ENCODE peak calls at places on chromosome 17, in seven cellular contexts. T is gastrocnemius medialis; F is prostate gland; A is mesenchymal stem cell; K is neural progenitor cell; L is CD8-positive, alpha-beta T cell; W is fibroblast of lung. U is an unnamed sample.
A peak's percentile ranks its signal among the peaks of the same experiment; 100 is the strongest.

GRCh38 chr17:34201767-34202166 is 53.3 kb upstream of the CCL2 start:
- DNase-seq in T (no peak), F (no peak), A (no peak), K (no peak), L (no peak), W (no peak), U (no peak)

GRCh38 chr17:65415991-65416390 is 145.5 kb downstream of the AXIN2 start:
- DNase-seq in T (no peak), F (no peak), A (no peak), K (no peak), L (no peak), W (no peak), U (no peak)

GRCh38 chr17:71436479-71436878 is 684.3 kb upstream of the SOX9 start:
- DNase-seq in T (no peak), F (no peak), A (no peak), K (no peak), L (no peak), W (no peak), U (no peak)

GRCh38 chr17:76193616-76194015 is 46.7 kb downstream of the RNF157 start:
- DNase-seq in T (no peak), F (no peak), A (no peak), K (peak; percentile 48), L (peak; percentile 42), W (no peak), U (no peak)

GRCh38 chr17:65115721-65116312 is 21.4 kb upstream of the RGS9 start:
- DNase-seq in T (no peak), F (no peak), A (no peak), K (no peak), L (no peak), W (no peak), U (no peak)

GRCh38 chr17:50634915-50635719 is 436 bp downstream of the ABCC3 start:
- DNase-seq in T (no peak), F (no peak), A (no peak), K (peak; percentile 54), L (no peak), W (no peak), U (no peak)

GRCh38 chr17:48478224-48479013 is 48.4 kb upstream of the SKAP1 start:
- DNase-seq in T (no peak), F (no peak), A (no peak), K (no peak), L (peak; percentile 21), W (no peak), U (no peak)

GRCh38 chr17:39339272-39339671 is 62.2 kb downstream of the FBXL20 start:
- DNase-seq in T (no peak), F (no peak), A (no peak), K (no peak), L (no peak), W (no peak), U (no peak)

GRCh38 chr17:65328567-65328966 is 191.4 kb downstream of the RGS9 start:
- DNase-seq in T (no peak), F (no peak), A (no peak), K (no peak), L (no peak), W (no peak), U (no peak)

GRCh38 chr17:65527381-65527780 is 34.1 kb downstream of the AXIN2 start:
- DNase-seq in T (no peak), F (no peak), A (no peak), K (no peak), L (no peak), W (no peak), U (no peak)

GRCh38 chr17:45320931-45321461 is 4.2 kb upstream of the MAP3K14 start:
- DNase-seq in T (no peak), F (peak; percentile 71), A (peak; percentile 97), K (no peak), L (no peak), W (peak; percentile 97), U (no peak)

GRCh38 chr17:42399948-42400843 is 12.0 kb upstream of the STAT3 start:
- DNase-seq in T (no peak), F (no peak), A (no peak), K (no peak), L (no peak), W (no peak), U (no peak)

GRCh38 chr17:42399121-42399520 is 10.9 kb upstream of the STAT3 start:
- DNase-seq in T (no peak), F (no peak), A (no peak), K (no peak), L (no peak), W (no peak), U (no peak)

GRCh38 chr17:42389902-42390301 is 1.7 kb upstream of the STAT3 start:
- DNase-seq in T (no peak), F (no peak), A (no peak), K (no peak), L (no peak), W (no peak), U (no peak)

GRCh38 chr17:42392664-42393415 is 4.6 kb upstream of the STAT3 start:
- DNase-seq in T (no peak), F (no peak), A (no peak), K (no peak), L (no peak), W (no peak), U (no peak)

DNA sequence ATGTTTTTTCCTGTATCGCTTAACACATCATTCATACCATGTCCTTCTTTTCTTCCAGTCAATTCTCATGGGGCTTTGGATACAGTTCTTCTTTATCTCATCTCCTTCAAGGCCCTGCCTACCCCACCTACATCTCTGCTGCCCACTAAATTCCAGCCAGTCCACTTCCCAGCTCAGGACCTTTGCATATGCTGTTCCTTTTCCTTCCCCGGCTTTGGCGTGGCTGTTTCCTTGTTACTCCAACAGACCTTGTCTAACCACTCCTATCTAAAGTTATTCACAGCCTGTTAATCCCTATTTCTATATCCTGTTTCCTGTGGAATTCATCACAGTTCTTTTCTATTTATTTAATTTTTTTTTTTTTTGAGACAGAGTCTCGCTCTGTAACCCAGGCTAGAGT is 6.6 kb upstream of the STAT3 start:
- DNase-seq in T (no peak), F (no peak), A (no peak), K (no peak), L (no peak), W (no peak), U (no peak)
- H3K4me1 ChIP-seq in T (no peaks in the 10 kb centered on the region), F (no peaks in the 10 kb centered on the region), A (no peaks in the 10 kb centered on the region), K (peaks cover 2% of the 10 kb centered on the region), L (peaks cover 10% of the 10 kb centered on the region), W (peaks cover under 1% of the 10 kb centered on the region), U (peaks cover 3% of the 10 kb centered on the region)

DNA sequence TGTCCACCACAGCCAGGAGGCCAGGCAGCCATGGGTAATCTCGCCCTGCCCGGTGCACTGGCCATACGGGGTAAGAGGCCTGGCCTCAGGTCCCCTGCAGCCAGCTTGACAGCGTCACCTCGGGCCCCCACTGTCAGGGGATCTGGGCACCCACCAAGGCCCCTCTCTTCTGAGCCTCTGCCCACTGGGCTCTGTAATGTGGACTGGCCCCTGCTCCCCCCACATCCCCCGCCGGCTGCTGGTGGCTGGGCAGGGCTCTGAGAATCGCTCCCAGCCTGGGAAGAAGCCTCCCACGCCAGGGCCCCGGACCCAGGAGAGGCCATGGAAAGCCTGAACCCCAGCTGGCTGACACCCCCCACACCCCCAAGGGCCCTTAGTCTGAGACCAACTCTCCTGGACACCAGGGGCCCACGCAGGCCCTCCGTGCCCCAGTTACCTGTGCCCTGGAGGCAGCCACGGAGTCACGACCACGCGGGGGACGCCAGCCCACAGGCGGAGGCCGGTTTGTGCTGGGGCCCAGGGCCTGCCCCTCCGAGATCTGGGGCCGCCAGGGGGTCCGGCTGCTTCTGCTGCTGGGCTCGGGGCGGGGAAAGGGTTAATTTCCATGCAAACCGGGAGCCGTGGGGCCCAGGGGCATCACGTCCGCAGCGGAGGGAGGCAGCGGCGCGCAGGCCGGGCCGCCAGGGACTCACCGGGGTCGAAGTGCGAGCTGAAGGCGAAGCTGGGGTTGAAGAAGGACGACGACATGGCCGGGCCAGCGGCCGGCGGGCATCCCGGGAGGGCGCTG is at the start of gene PVALEF:
- DNase-seq in T (no peak), F (no peak), A (peak; percentile 3), K (peak; percentile 71), L (no peak), W (no peak), U (no peak)
- H3K27me3 ChIP-seq in T (peaks cover 17% of the 10 kb centered on the region), F (no peaks in the 10 kb centered on the region), A (peaks cover 55% of the 10 kb centered on the region), K (peaks cover 9% of the 10 kb centered on the region), L (no peaks in the 10 kb centered on the region), W (peaks cover 16% of the 10 kb centered on the region), U (no peaks in the 10 kb centered on the region)

GRCh38 chr17:57471941-57472368 is 215.6 kb downstream of the MSI2 start:
- DNase-seq in T (no peak), F (no peak), A (no peak), K (peak; percentile 69), L (no peak), W (no peak), U (no peak)

GRCh38 chr17:57468932-57469775 is 212.8 kb downstream of the MSI2 start:
- DNase-seq in T (no peak), F (no peak), A (peak; percentile 59), K (no peak), L (no peak), W (no peak), U (no peak)

GRCh38 chr17:57467801-57468200 is 211.5 kb downstream of the MSI2 start:
- DNase-seq in T (no peak), F (no peak), A (no peak), K (no peak), L (no peak), W (no peak), U (no peak)

GRCh38 chr17:57467226-57467625 is 210.9 kb downstream of the MSI2 start:
- DNase-seq in T (no peak), F (no peak), A (no peak), K (no peak), L (no peak), W (no peak), U (no peak)

DNA sequence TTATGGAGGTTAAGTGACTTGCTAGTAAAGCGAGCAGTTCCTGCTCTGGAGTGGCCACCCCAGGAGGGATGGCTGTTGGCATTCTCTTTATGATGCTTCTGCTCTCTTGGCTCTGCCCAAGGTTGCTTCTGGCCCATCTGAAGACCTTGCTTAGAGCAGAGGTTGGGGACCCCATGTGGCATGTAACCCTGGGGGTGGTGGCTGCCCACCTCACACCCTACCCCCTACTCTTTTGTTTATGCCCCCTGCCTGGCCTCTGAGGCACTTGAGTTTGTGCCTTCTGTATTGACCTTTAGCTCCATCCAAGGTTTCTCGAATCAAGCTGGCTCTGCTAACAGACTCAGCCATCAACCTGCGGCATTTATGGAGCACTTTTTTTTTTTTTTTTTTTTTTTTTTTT is 214.6 kb downstream of the MSI2 start:
- DNase-seq in T (no peak), F (no peak), A (no peak), K (no peak), L (no peak), W (no peak), U (no peak)
- H3K4me1 ChIP-seq in T (peaks cover 27% of the 10 kb centered on the region), F (no peaks in the 10 kb centered on the region), A (peaks cover 18% of the 10 kb centered on the region), K (peaks cover 86% of the 10 kb centered on the region), L (no peaks in the 10 kb centered on the region), W (no peaks in the 10 kb centered on the region), U (peaks cover 11% of the 10 kb centered on the region)

GRCh38 chr17:73560661-73561060 is 83.6 kb downstream of the SDK2 start:
- DNase-seq in T (no peak), F (no peak), A (no peak), K (peak; percentile 45), L (no peak), W (no peak), U (no peak)

GRCh38 chr17:73562896-73563295 is 81.3 kb downstream of the SDK2 start:
- DNase-seq in T (no peak), F (no peak), A (no peak), K (no peak), L (no peak), W (no peak), U (no peak)

GRCh38 chr17:73559532-73559931 is 84.7 kb downstream of the SDK2 start:
- DNase-seq in T (no peak), F (no peak), A (no peak), K (no peak), L (no peak), W (no peak), U (no peak)

GRCh38 chr17:73564856-73565255 is 79.4 kb downstream of the SDK2 start:
- DNase-seq in T (no peak), F (peak; percentile 75), A (peak; percentile 1), K (no peak), L (no peak), W (peak; percentile 24), U (no peak)

GRCh38 chr17:73561066-73561465 is 83.2 kb downstream of the SDK2 start:
- DNase-seq in T (no peak), F (no peak), A (no peak), K (no peak), L (no peak), W (no peak), U (no peak)
- H3K27me3 ChIP-seq in T (peaks cover 9% of the 10 kb centered on the region), F (no peaks in the 10 kb centered on the region), A (peaks cover 5% of the 10 kb centered on the region), K (no peaks in the 10 kb centered on the region), L (no peaks in the 10 kb centered on the region), W (no peaks in the 10 kb centered on the region), U (no peaks in the 10 kb centered on the region)